ENCODE peak calls at places on chromosomes 6 and 20, in nine cellular contexts. One of them, this sample, is unnamed.

GRCh38 chr6:43061861-43062260 is 2.4 kb downstream of the KLC4 start:
- DNase-seq in sigmoid colon: no peak
- DNase-seq in islet precursor cell: no peak
- DNase-seq in NCI-H510A treated with DMSO at 0.1 percent for 48 hours: no peak
- DNase-seq in OCI-LY7: no peak
- DNase-seq in AG09319: no peak
- DNase-seq in left lobe of liver: no peak
- DNase-seq in MCF 10A: no peak
- DNase-seq in astrocyte of the cerebellum: no peak
- DNase-seq in this sample: no peak

GRCh38 chr20:33811763-33812672 is 870 bp downstream of the CHMP4B start:
- DNase-seq in sigmoid colon: peak
- DNase-seq in OCI-LY7: peak
- DNase-seq in AG09319: peak
- DNase-seq in NCI-H510A treated with DMSO at 0.1 percent for 48 hours: no peak
- DNase-seq in MCF 10A: peak
- DNase-seq in astrocyte of the cerebellum: no peak
- DNase-seq in left lobe of liver: peak
- DNase-seq in islet precursor cell: no peak
- DNase-seq in this sample: peak

GRCh38 chr6:134111062-134111677 is 58.7 kb upstream of the SLC2A12 start:
- DNase-seq in left lobe of liver: no peak
- DNase-seq in AG09319: peak
- DNase-seq in islet precursor cell: no peak
- DNase-seq in MCF 10A: peak
- DNase-seq in NCI-H510A treated with DMSO at 0.1 percent for 48 hours: no peak
- DNase-seq in astrocyte of the cerebellum: peak
- DNase-seq in sigmoid colon: no peak
- DNase-seq in OCI-LY7: peak
- DNase-seq in this sample: peak

GRCh38 chr6:70312165-70312564 is 9.3 kb upstream of the COL9A1 start:
- DNase-seq in astrocyte of the cerebellum: peak
- DNase-seq in sigmoid colon: no peak
- DNase-seq in left lobe of liver: no peak
- DNase-seq in islet precursor cell: peak
- DNase-seq in MCF 10A: peak
- DNase-seq in OCI-LY7: no peak
- DNase-seq in NCI-H510A treated with DMSO at 0.1 percent for 48 hours: no peak
- DNase-seq in AG09319: peak
- DNase-seq in this sample: no peak

GRCh38 chr20:58306421-58307261 is 2.9 kb upstream of the RAB22A start:
- DNase-seq in astrocyte of the cerebellum: no peak
- DNase-seq in OCI-LY7: peak
- DNase-seq in sigmoid colon: no peak
- DNase-seq in MCF 10A: peak
- DNase-seq in left lobe of liver: no peak
- DNase-seq in islet precursor cell: no peak
- DNase-seq in AG09319: no peak
- DNase-seq in NCI-H510A treated with DMSO at 0.1 percent for 48 hours: no peak
- DNase-seq in this sample: peak

GRCh38 chr6:106608080-106608668 is 21.1 kb downstream of the RTN4IP1 start:
- DNase-seq in OCI-LY7: peak
- DNase-seq in astrocyte of the cerebellum: no peak
- DNase-seq in NCI-H510A treated with DMSO at 0.1 percent for 48 hours: peak
- DNase-seq in islet precursor cell: no peak
- DNase-seq in MCF 10A: peak
- DNase-seq in left lobe of liver: no peak
- DNase-seq in sigmoid colon: no peak
- DNase-seq in AG09319: no peak
- DNase-seq in this sample: peak

GRCh38 chr6:474454-475185 is 83.1 kb downstream of the IRF4 start:
- DNase-seq in sigmoid colon: no peak
- DNase-seq in AG09319: no peak
- DNase-seq in MCF 10A: no peak
- DNase-seq in OCI-LY7: peak
- DNase-seq in islet precursor cell: no peak
- DNase-seq in astrocyte of the cerebellum: no peak
- DNase-seq in left lobe of liver: no peak
- DNase-seq in NCI-H510A treated with DMSO at 0.1 percent for 48 hours: no peak
- DNase-seq in this sample: no peak

GRCh38 chr6:10235339-10235738 is 179.5 kb downstream of the TFAP2A start:
- DNase-seq in astrocyte of the cerebellum: no peak
- DNase-seq in OCI-LY7: no peak
- DNase-seq in left lobe of liver: no peak
- DNase-seq in MCF 10A: no peak
- DNase-seq in AG09319: no peak
- DNase-seq in islet precursor cell: no peak
- DNase-seq in sigmoid colon: no peak
- DNase-seq in NCI-H510A treated with DMSO at 0.1 percent for 48 hours: no peak
- DNase-seq in this sample: no peak

GRCh38 chr6:151440930-151441329 is 11.0 kb downstream of the RMND1 start:
- DNase-seq in islet precursor cell: no peak
- DNase-seq in left lobe of liver: no peak
- DNase-seq in astrocyte of the cerebellum: no peak
- DNase-seq in NCI-H510A treated with DMSO at 0.1 percent for 48 hours: no peak
- DNase-seq in sigmoid colon: no peak
- DNase-seq in OCI-LY7: peak
- DNase-seq in AG09319: no peak
- DNase-seq in MCF 10A: no peak
- DNase-seq in this sample: peak

GRCh38 chr6:159874475-159874874 is 16.3 kb upstream of the MAS1 start:
- DNase-seq in OCI-LY7: no peak
- DNase-seq in MCF 10A: no peak
- DNase-seq in islet precursor cell: peak
- DNase-seq in left lobe of liver: no peak
- DNase-seq in AG09319: no peak
- DNase-seq in astrocyte of the cerebellum: peak
- DNase-seq in NCI-H510A treated with DMSO at 0.1 percent for 48 hours: no peak
- DNase-seq in sigmoid colon: no peak
- DNase-seq in this sample: no peak

GRCh38 chr20:57849126-57849867 is 139.5 kb upstream of the PMEPA1 start:
- DNase-seq in left lobe of liver: peak
- DNase-seq in sigmoid colon: peak
- DNase-seq in AG09319: no peak
- DNase-seq in islet precursor cell: peak
- DNase-seq in astrocyte of the cerebellum: peak
- DNase-seq in NCI-H510A treated with DMSO at 0.1 percent for 48 hours: no peak
- DNase-seq in MCF 10A: peak
- DNase-seq in OCI-LY7: no peak
- DNase-seq in this sample: no peak

GRCh38 chr6:75755704-75756103 is 6.7 kb downstream of the MYO6 start:
- DNase-seq in OCI-LY7: no peak
- DNase-seq in sigmoid colon: no peak
- DNase-seq in astrocyte of the cerebellum: no peak
- DNase-seq in islet precursor cell: no peak
- DNase-seq in left lobe of liver: no peak
- DNase-seq in MCF 10A: no peak
- DNase-seq in AG09319: no peak
- DNase-seq in NCI-H510A treated with DMSO at 0.1 percent for 48 hours: no peak
- DNase-seq in this sample: no peak

GRCh38 chr6:165729307-165729936 is 66.4 kb upstream of the PDE10A start:
- DNase-seq in MCF 10A: peak
- DNase-seq in left lobe of liver: peak
- DNase-seq in AG09319: no peak
- DNase-seq in OCI-LY7: peak
- DNase-seq in islet precursor cell: no peak
- DNase-seq in astrocyte of the cerebellum: no peak
- DNase-seq in sigmoid colon: no peak
- DNase-seq in NCI-H510A treated with DMSO at 0.1 percent for 48 hours: peak
- DNase-seq in this sample: peak

GRCh38 chr6:38176797-38177751 is 357.5 kb downstream of the ZFAND3 start:
- DNase-seq in NCI-H510A treated with DMSO at 0.1 percent for 48 hours: no peak
- DNase-seq in MCF 10A: no peak
- DNase-seq in AG09319: no peak
- DNase-seq in islet precursor cell: no peak
- DNase-seq in OCI-LY7: no peak
- DNase-seq in astrocyte of the cerebellum: no peak
- DNase-seq in sigmoid colon: peak
- DNase-seq in left lobe of liver: no peak
- DNase-seq in this sample: no peak

GRCh38 chr20:51220293-51220706 is 197.4 kb upstream of the KCNG1 start:
- DNase-seq in NCI-H510A treated with DMSO at 0.1 percent for 48 hours: no peak
- DNase-seq in left lobe of liver: no peak
- DNase-seq in islet precursor cell: no peak
- DNase-seq in OCI-LY7: peak
- DNase-seq in sigmoid colon: no peak
- DNase-seq in AG09319: no peak
- DNase-seq in MCF 10A: peak
- DNase-seq in astrocyte of the cerebellum: no peak
- DNase-seq in this sample: peak

GRCh38 chr6:165042912-165043311 is 266.5 kb downstream of the C6orf118 start:
- DNase-seq in astrocyte of the cerebellum: no peak
- DNase-seq in OCI-LY7: no peak
- DNase-seq in AG09319: no peak
- DNase-seq in MCF 10A: no peak
- DNase-seq in left lobe of liver: no peak
- DNase-seq in sigmoid colon: no peak
- DNase-seq in islet precursor cell: peak
- DNase-seq in NCI-H510A treated with DMSO at 0.1 percent for 48 hours: no peak
- DNase-seq in this sample: no peak

GRCh38 chr20:288956-289692 is 1.4 kb downstream of the C20orf96 start:
- DNase-seq in sigmoid colon: no peak
- DNase-seq in MCF 10A: no peak
- DNase-seq in OCI-LY7: no peak
- DNase-seq in islet precursor cell: no peak
- DNase-seq in left lobe of liver: no peak
- DNase-seq in astrocyte of the cerebellum: no peak
- DNase-seq in AG09319: no peak
- DNase-seq in NCI-H510A treated with DMSO at 0.1 percent for 48 hours: no peak
- DNase-seq in this sample: no peak

GRCh38 chr6:108501559-108501958 is 59.2 kb upstream of the FOXO3 start:
- DNase-seq in MCF 10A: peak
- DNase-seq in AG09319: no peak
- DNase-seq in NCI-H510A treated with DMSO at 0.1 percent for 48 hours: no peak
- DNase-seq in astrocyte of the cerebellum: peak
- DNase-seq in sigmoid colon: no peak
- DNase-seq in OCI-LY7: no peak
- DNase-seq in left lobe of liver: no peak
- DNase-seq in islet precursor cell: no peak
- DNase-seq in this sample: no peak

GRCh38 chr20:62047666-62048345 is 17.9 kb downstream of the TAF4 start:
- DNase-seq in islet precursor cell: no peak
- DNase-seq in OCI-LY7: no peak
- DNase-seq in MCF 10A: no peak
- DNase-seq in left lobe of liver: no peak
- DNase-seq in AG09319: no peak
- DNase-seq in astrocyte of the cerebellum: no peak
- DNase-seq in NCI-H510A treated with DMSO at 0.1 percent for 48 hours: no peak
- DNase-seq in sigmoid colon: peak
- DNase-seq in this sample: no peak

GRCh38 chr20:16760431-16761304 is 12.5 kb downstream of the OTOR start:
- DNase-seq in astrocyte of the cerebellum: no peak
- DNase-seq in sigmoid colon: no peak
- DNase-seq in left lobe of liver: no peak
- DNase-seq in islet precursor cell: peak
- DNase-seq in MCF 10A: no peak
- DNase-seq in OCI-LY7: no peak
- DNase-seq in NCI-H510A treated with DMSO at 0.1 percent for 48 hours: no peak
- DNase-seq in AG09319: no peak
- DNase-seq in this sample: no peak

GRCh38 chr6:112936476-112936875 is 589.3 kb downstream of the RFPL4B start:
- DNase-seq in AG09319: peak
- DNase-seq in sigmoid colon: no peak
- DNase-seq in MCF 10A: peak
- DNase-seq in left lobe of liver: no peak
- DNase-seq in astrocyte of the cerebellum: no peak
- DNase-seq in islet precursor cell: no peak
- DNase-seq in NCI-H510A treated with DMSO at 0.1 percent for 48 hours: no peak
- DNase-seq in OCI-LY7: no peak
- DNase-seq in this sample: no peak

GRCh38 chr20:50260480-50261221 is 70.0 kb downstream of the CEBPB start:
- DNase-seq in OCI-LY7: no peak
- DNase-seq in AG09319: no peak
- DNase-seq in NCI-H510A treated with DMSO at 0.1 percent for 48 hours: peak
- DNase-seq in astrocyte of the cerebellum: no peak
- DNase-seq in MCF 10A: no peak
- DNase-seq in islet precursor cell: no peak
- DNase-seq in sigmoid colon: no peak
- DNase-seq in left lobe of liver: no peak
- DNase-seq in this sample: no peak

GRCh38 chr6:122580731-122581130 is 29.5 kb upstream of the PKIB start:
- DNase-seq in astrocyte of the cerebellum: no peak
- DNase-seq in NCI-H510A treated with DMSO at 0.1 percent for 48 hours: no peak
- DNase-seq in left lobe of liver: no peak
- DNase-seq in islet precursor cell: no peak
- DNase-seq in MCF 10A: peak
- DNase-seq in sigmoid colon: no peak
- DNase-seq in AG09319: no peak
- DNase-seq in OCI-LY7: no peak
- DNase-seq in this sample: no peak

GRCh38 chr20:49287555-49288249 is 9.8 kb upstream of the ZNFX1 start:
- DNase-seq in NCI-H510A treated with DMSO at 0.1 percent for 48 hours: no peak
- DNase-seq in AG09319: no peak
- DNase-seq in left lobe of liver: no peak
- DNase-seq in MCF 10A: peak
- DNase-seq in sigmoid colon: no peak
- DNase-seq in OCI-LY7: no peak
- DNase-seq in islet precursor cell: no peak
- DNase-seq in astrocyte of the cerebellum: peak
- DNase-seq in this sample: no peak

GRCh38 chr6:97919046-97919445 is 636.0 kb upstream of the MMS22L start:
- DNase-seq in AG09319: no peak
- DNase-seq in NCI-H510A treated with DMSO at 0.1 percent for 48 hours: no peak
- DNase-seq in astrocyte of the cerebellum: no peak
- DNase-seq in MCF 10A: no peak
- DNase-seq in sigmoid colon: no peak
- DNase-seq in islet precursor cell: no peak
- DNase-seq in left lobe of liver: no peak
- DNase-seq in OCI-LY7: no peak
- DNase-seq in this sample: no peak

GRCh38 chr6:145148392-145149175 is 586.7 kb downstream of the EPM2A start:
- DNase-seq in sigmoid colon: no peak
- DNase-seq in astrocyte of the cerebellum: peak
- DNase-seq in AG09319: peak
- DNase-seq in OCI-LY7: no peak
- DNase-seq in islet precursor cell: peak
- DNase-seq in left lobe of liver: no peak
- DNase-seq in MCF 10A: peak
- DNase-seq in NCI-H510A treated with DMSO at 0.1 percent for 48 hours: no peak
- DNase-seq in this sample: peak

GRCh38 chr6:12767016-12767415 is 50.4 kb downstream of the PHACTR1 start:
- DNase-seq in MCF 10A: no peak
- DNase-seq in sigmoid colon: no peak
- DNase-seq in islet precursor cell: no peak
- DNase-seq in NCI-H510A treated with DMSO at 0.1 percent for 48 hours: no peak
- DNase-seq in AG09319: no peak
- DNase-seq in OCI-LY7: no peak
- DNase-seq in astrocyte of the cerebellum: no peak
- DNase-seq in left lobe of liver: no peak
- DNase-seq in this sample: no peak

GRCh38 chr6:105213272-105213671 is 33.5 kb upstream of the POPDC3 start:
- DNase-seq in sigmoid colon: no peak
- DNase-seq in islet precursor cell: no peak
- DNase-seq in MCF 10A: no peak
- DNase-seq in NCI-H510A treated with DMSO at 0.1 percent for 48 hours: no peak
- DNase-seq in left lobe of liver: no peak
- DNase-seq in OCI-LY7: no peak
- DNase-seq in AG09319: no peak
- DNase-seq in astrocyte of the cerebellum: no peak
- DNase-seq in this sample: no peak